ENCODE peak calls at places on chromosomes 5 and 9, in ten cellular contexts. S, I, K, X, B, O, T, P, Y and Z are unnamed samples.

GRCh38 chr5:172556971-172557461 is 84.0 kb upstream of the NEURL1B start:
- DNase-seq in K (peak), X (no peak), O (no peak), Y (no peak), S (no peak), B (no peak), T (no peak), P (peak), I (no peak), Z (no peak)

GRCh38 chr5:79318935-79319614 is 83.1 kb downstream of the JMY start:
- DNase-seq in Y (no peak), P (no peak), K (peak), I (peak), B (no peak), S (peak), O (no peak), T (no peak), X (no peak), Z (no peak)

GRCh38 chr9:123322771-123323481 is 33.1 kb upstream of the CRB2 start:
- DNase-seq in X (peak), S (no peak), T (no peak), O (no peak), P (no peak), B (no peak), I (no peak), K (no peak), Y (no peak), Z (no peak)

GRCh38 chr9:123081824-123082223 is 48.4 kb downstream of the GPR21 start:
- DNase-seq in S (no peak), B (no peak), I (no peak), Y (no peak), K (peak), T (peak), X (no peak), O (no peak), P (no peak), Z (no peak)

GRCh38 chr9:123069010-123069481 is 35.6 kb downstream of the GPR21 start:
- DNase-seq in O (no peak), B (no peak), T (no peak), X (no peak), P (no peak), I (peak), S (no peak), Y (no peak), K (peak), Z (no peak)

GRCh38 chr5:179119415-179120170 is 59.4 kb downstream of the ZNF354C start:
- DNase-seq in O (no peak), I (no peak), Y (peak), X (no peak), T (no peak), S (no peak), K (no peak), P (no peak), B (no peak), Z (no peak)

GRCh38 chr5:39437469-39437868 is 12.7 kb upstream of the DAB2 start:
- DNase-seq in Y (no peak), I (no peak), X (no peak), O (no peak), B (no peak), P (peak), S (no peak), K (no peak), T (no peak), Z (no peak)

GRCh38 chr5:5273976-5274375 is 133.8 kb downstream of the ADAMTS16 start:
- DNase-seq in O (no peak), X (no peak), T (no peak), B (no peak), S (no peak), K (no peak), Y (no peak), P (peak), I (no peak), Z (no peak)

GRCh38 chr9:28539432-28539831 is 966.2 kb upstream of the C9orf72 start:
- DNase-seq in K (no peak), P (no peak), T (no peak), Y (no peak), O (no peak), X (no peak), S (peak), B (no peak), I (no peak), Z (no peak)

GRCh38 chr9:87336407-87336806 is 161.3 kb upstream of the DAPK1 start:
- DNase-seq in K (peak), Y (no peak), O (no peak), X (no peak), I (no peak), B (no peak), S (no peak), T (no peak), P (peak), Z (no peak)

GRCh38 chr5:59838989-59839388 is 54.5 kb downstream of the PDE4D start:
- DNase-seq in B (no peak), T (no peak), O (no peak), Y (no peak), P (no peak), X (no peak), I (no peak), K (no peak), S (no peak), Z (no peak)

GRCh38 chr9:70420267-70421019 is 6.0 kb upstream of the KLF9 start:
- DNase-seq in B (peak), Y (peak), I (no peak), S (no peak), K (peak), O (peak), T (peak), X (peak), P (peak), Z (no peak)

GRCh38 chr9:94869415-94869838 is 142.9 kb downstream of the AOPEP start:
- DNase-seq in Y (no peak), O (no peak), I (no peak), S (no peak), T (no peak), B (no peak), X (no peak), P (no peak), K (no peak), Z (no peak)

GRCh38 chr9:73081979-73082657 is 69.5 kb upstream of the ANXA1 start:
- DNase-seq in S (no peak), O (no peak), K (peak), I (peak), X (no peak), Y (no peak), T (no peak), B (no peak), P (no peak), Z (no peak)

GRCh38 chr9:82124090-82124489 is 135.5 kb downstream of the SPATA31D1 start:
- DNase-seq in X (no peak), O (no peak), Y (no peak), S (no peak), K (peak), B (no peak), P (no peak), T (no peak), I (peak), Z (no peak)

GRCh38 chr9:127397722-127398647 is 1.0 kb downstream of the SLC2A8 start:
- DNase-seq in T (peak), Y (no peak), P (no peak), X (peak), B (peak), K (peak), O (no peak), S (no peak), I (no peak), Z (no peak)

GRCh38 chr5:56279291-56279690 is 46.2 kb upstream of the ANKRD55 start:
- DNase-seq in P (no peak), S (no peak), I (no peak), O (no peak), T (no peak), X (no peak), Y (no peak), K (no peak), B (no peak), Z (no peak)

GRCh38 chr9:1125741-1126140 is 75.6 kb downstream of the DMRT2 start:
- DNase-seq in I (peak), B (no peak), K (no peak), S (peak), O (no peak), Y (no peak), X (no peak), P (no peak), T (no peak), Z (no peak)

GRCh38 chr9:92429866-92430265 is 5.6 kb upstream of the OMD start:
- DNase-seq in I (no peak), Y (no peak), P (no peak), O (no peak), S (no peak), K (no peak), X (no peak), T (no peak), B (no peak), Z (no peak)

GRCh38 chr9:101409079-101409477 is 10.4 kb downstream of the ZNF189 start:
- DNase-seq in K (peak), X (no peak), B (no peak), O (no peak), P (no peak), S (no peak), T (no peak), Y (no peak), I (no peak), Z (no peak)

GRCh38 chr5:73121109-73121443 is 701 bp downstream of the TMEM171 start:
- DNase-seq in B (no peak), K (no peak), Y (no peak), I (no peak), T (no peak), O (no peak), P (no peak), X (no peak), S (no peak), Z (no peak)

GRCh38 chr5:157994906-157995519 is 136.1 kb upstream of the CLINT1 start:
- DNase-seq in K (peak), B (peak), I (no peak), P (peak), S (peak), X (peak), T (peak), Y (peak), O (no peak), Z (peak)